ENCODE peak calls at places on chromosomes 1 and 21, in four cellular contexts. One of them, this sample, is unnamed.

GRCh38 chr1:234474375-234474774 is 4.6 kb downstream of the TARBP1 start:
- DNase-seq in fibroblast of the aortic adventitia: no peak
- DNase-seq in pancreas: no peak
- DNase-seq in cardiac fibroblast: no peak
- DNase-seq in this sample: peak

GRCh38 chr1:172466795-172467407 is 23.0 kb upstream of the PIGC start:
- DNase-seq in fibroblast of the aortic adventitia: no peak
- DNase-seq in pancreas: no peak
- DNase-seq in cardiac fibroblast: no peak
- DNase-seq in this sample: no peak

GRCh38 chr1:31799196-31799894 is 16.5 kb downstream of the SPOCD1 start:
- DNase-seq in fibroblast of the aortic adventitia: no peak
- DNase-seq in pancreas: no peak
- DNase-seq in cardiac fibroblast: no peak
- DNase-seq in this sample: no peak

GRCh38 chr1:201619513-201619912 is 80.6 kb downstream of the NAV1 start:
- DNase-seq in fibroblast of the aortic adventitia: no peak
- DNase-seq in pancreas: no peak
- DNase-seq in cardiac fibroblast: no peak
- DNase-seq in this sample: no peak

GRCh38 chr21:38639782-38640750 is 141.8 kb upstream of the ERG start:
- DNase-seq in fibroblast of the aortic adventitia: no peak
- DNase-seq in pancreas: no peak
- DNase-seq in cardiac fibroblast: no peak
- DNase-seq in this sample: no peak

GRCh38 chr1:61388586-61388985 is 306.2 kb downstream of the NFIA start:
- DNase-seq in fibroblast of the aortic adventitia: peak
- DNase-seq in pancreas: no peak
- DNase-seq in cardiac fibroblast: peak
- DNase-seq in this sample: peak

GRCh38 chr1:109661391-109661790 is 5.5 kb downstream of the GSTM4 start:
- DNase-seq in fibroblast of the aortic adventitia: no peak
- DNase-seq in pancreas: no peak
- DNase-seq in cardiac fibroblast: no peak
- DNase-seq in this sample: no peak

GRCh38 chr1:169886931-169887330 is 6.8 kb downstream of the SCYL3 start:
- DNase-seq in fibroblast of the aortic adventitia: no peak
- DNase-seq in pancreas: no peak
- DNase-seq in cardiac fibroblast: no peak
- DNase-seq in this sample: no peak

GRCh38 chr1:229862017-229862774 is 204.8 kb upstream of the GALNT2 start:
- DNase-seq in fibroblast of the aortic adventitia: no peak
- DNase-seq in pancreas: no peak
- DNase-seq in cardiac fibroblast: peak
- DNase-seq in this sample: peak

GRCh38 chr1:108121361-108122143 is 78.6 kb downstream of the SLC25A24 start:
- DNase-seq in fibroblast of the aortic adventitia: no peak
- DNase-seq in pancreas: no peak
- DNase-seq in cardiac fibroblast: peak
- DNase-seq in this sample: peak

GRCh38 chr1:6300342-6301141 is 39.6 kb upstream of the GPR153 start:
- DNase-seq in fibroblast of the aortic adventitia: peak
- DNase-seq in pancreas: no peak
- DNase-seq in cardiac fibroblast: no peak
- DNase-seq in this sample: no peak

GRCh38 chr1:193104496-193104905 is 713 bp downstream of the GLRX2 start:
- DNase-seq in fibroblast of the aortic adventitia: no peak
- DNase-seq in pancreas: peak
- DNase-seq in cardiac fibroblast: peak
- DNase-seq in this sample: no peak

GRCh38 chr1:100585774-100586173 is 47.8 kb downstream of the GPR88 start:
- DNase-seq in fibroblast of the aortic adventitia: peak
- DNase-seq in pancreas: no peak
- DNase-seq in cardiac fibroblast: peak
- DNase-seq in this sample: peak

GRCh38 chr1:169601096-169601881 is 15.0 kb upstream of the F5 start:
- DNase-seq in fibroblast of the aortic adventitia: peak
- DNase-seq in pancreas: no peak
- DNase-seq in cardiac fibroblast: peak
- DNase-seq in this sample: peak

GRCh38 chr1:240682166-240682565 is 70.2 kb upstream of the GREM2 start:
- DNase-seq in fibroblast of the aortic adventitia: no peak
- DNase-seq in pancreas: no peak
- DNase-seq in cardiac fibroblast: no peak
- DNase-seq in this sample: no peak

GRCh38 chr1:201636581-201636980 is 97.7 kb downstream of the NAV1 start:
- DNase-seq in fibroblast of the aortic adventitia: peak
- DNase-seq in pancreas: no peak
- DNase-seq in cardiac fibroblast: peak
- DNase-seq in this sample: peak

GRCh38 chr1:157045251-157046218 is at the start of gene ARHGEF11:
- DNase-seq in fibroblast of the aortic adventitia: peak
- DNase-seq in pancreas: peak
- DNase-seq in cardiac fibroblast: peak
- DNase-seq in this sample: peak

GRCh38 chr1:86500731-86501130 is 32.0 kb downstream of the CLCA1 start:
- DNase-seq in fibroblast of the aortic adventitia: peak
- DNase-seq in pancreas: no peak
- DNase-seq in cardiac fibroblast: no peak
- DNase-seq in this sample: no peak

GRCh38 chr21:38965241-38965640 is 159.5 kb downstream of the ETS2 start:
- DNase-seq in fibroblast of the aortic adventitia: no peak
- DNase-seq in pancreas: no peak
- DNase-seq in cardiac fibroblast: no peak
- DNase-seq in this sample: no peak

GRCh38 chr21:43884861-43885370 is 19.9 kb downstream of the AGPAT3 start:
- DNase-seq in fibroblast of the aortic adventitia: no peak
- DNase-seq in pancreas: no peak
- DNase-seq in cardiac fibroblast: no peak
- DNase-seq in this sample: no peak
- TF ChIP-seq CTCF in fibroblast of the aortic adventitia: no peak
- TF ChIP-seq CTCF in pancreas: no peak
- TF ChIP-seq CTCF in cardiac fibroblast: no peak
- TF ChIP-seq CTCF in this sample: no peak

GRCh38 chr1:154466136-154466665 is 35.8 kb upstream of the TDRD10 start:
- DNase-seq in fibroblast of the aortic adventitia: no peak
- DNase-seq in pancreas: no peak
- DNase-seq in cardiac fibroblast: no peak
- DNase-seq in this sample: no peak

GRCh38 chr1:154468480-154469240 is 33.4 kb upstream of the TDRD10 start:
- DNase-seq in fibroblast of the aortic adventitia: no peak
- DNase-seq in pancreas: no peak
- DNase-seq in cardiac fibroblast: no peak
- DNase-seq in this sample: no peak

GRCh38 chr1:154467768-154468102 is 34.3 kb upstream of the TDRD10 start:
- DNase-seq in fibroblast of the aortic adventitia: no peak
- DNase-seq in pancreas: no peak
- DNase-seq in cardiac fibroblast: no peak
- DNase-seq in this sample: no peak

GRCh38 chr1:154465621-154466020 is 36.4 kb upstream of the TDRD10 start:
- DNase-seq in fibroblast of the aortic adventitia: no peak
- DNase-seq in pancreas: no peak
- DNase-seq in cardiac fibroblast: no peak
- DNase-seq in this sample: no peak

DNA sequence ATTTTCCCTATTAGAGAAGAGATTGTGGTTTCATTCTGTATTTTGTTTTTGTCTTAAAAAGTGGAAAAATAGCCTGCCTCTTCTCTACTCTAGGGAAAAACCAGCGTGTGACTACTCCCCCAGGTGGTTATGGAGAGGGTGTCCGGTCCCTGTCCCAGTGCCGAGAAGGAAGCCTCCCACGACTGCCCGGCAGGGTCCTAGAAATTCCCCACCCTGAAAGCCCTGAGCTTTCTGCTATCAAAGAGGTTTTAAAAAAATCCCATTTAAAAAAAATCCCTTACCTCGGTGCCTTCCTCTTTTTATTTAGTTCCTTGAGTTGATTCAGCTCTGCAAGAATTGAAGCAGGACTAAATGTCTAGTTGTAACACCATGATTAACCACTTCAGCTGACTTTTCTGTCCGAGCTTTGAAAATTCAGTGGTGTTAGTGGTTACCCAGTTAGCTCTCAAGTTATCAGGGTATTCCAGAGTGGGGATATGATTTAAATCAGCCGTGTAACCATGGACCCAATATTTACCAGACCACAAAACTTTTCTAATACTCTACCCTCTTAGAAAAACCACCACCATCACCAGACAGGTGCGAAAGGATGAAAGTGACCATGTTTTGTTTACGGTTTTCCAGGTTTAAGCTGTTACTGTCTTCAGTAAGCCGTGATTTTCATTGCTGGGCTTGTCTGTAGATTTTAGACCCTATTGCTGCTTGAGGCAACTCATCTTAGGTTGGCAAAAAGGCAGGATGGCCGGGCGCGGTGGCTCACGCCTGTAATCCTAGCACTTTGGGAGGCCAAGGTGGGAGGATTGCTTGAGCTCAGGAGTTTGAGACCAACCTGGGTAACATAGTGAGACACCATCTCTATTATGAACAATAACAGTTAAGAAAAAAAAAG is 34.9 kb upstream of the TDRD10 start:
- DNase-seq in fibroblast of the aortic adventitia: no peak
- DNase-seq in pancreas: no peak
- DNase-seq in cardiac fibroblast: no peak
- DNase-seq in this sample: no peak
- TF ChIP-seq CTCF in fibroblast of the aortic adventitia: peak
- TF ChIP-seq CTCF in pancreas: no peak
- TF ChIP-seq CTCF in cardiac fibroblast: peak
- TF ChIP-seq CTCF in this sample: peak

GRCh38 chr1:203371288-203371687 is 20.4 kb upstream of the FMOD start:
- DNase-seq in fibroblast of the aortic adventitia: no peak
- DNase-seq in pancreas: no peak
- DNase-seq in cardiac fibroblast: no peak
- DNase-seq in this sample: no peak

GRCh38 chr1:203367051-203367450 is 16.1 kb upstream of the FMOD start:
- DNase-seq in fibroblast of the aortic adventitia: no peak
- DNase-seq in pancreas: no peak
- DNase-seq in cardiac fibroblast: no peak
- DNase-seq in this sample: no peak

GRCh38 chr1:203369666-203370065 is 18.7 kb upstream of the FMOD start:
- DNase-seq in fibroblast of the aortic adventitia: no peak
- DNase-seq in pancreas: no peak
- DNase-seq in cardiac fibroblast: no peak
- DNase-seq in this sample: no peak

GRCh38 chr1:203366476-203366875 is 15.6 kb upstream of the FMOD start:
- DNase-seq in fibroblast of the aortic adventitia: no peak
- DNase-seq in pancreas: no peak
- DNase-seq in cardiac fibroblast: no peak
- DNase-seq in this sample: no peak

GRCh38 chr1:203368624-203369451 is 17.9 kb upstream of the FMOD start:
- DNase-seq in fibroblast of the aortic adventitia: peak
- DNase-seq in pancreas: no peak
- DNase-seq in cardiac fibroblast: peak
- DNase-seq in this sample: no peak
- TF ChIP-seq CTCF in fibroblast of the aortic adventitia: peak
- TF ChIP-seq CTCF in pancreas: no peak
- TF ChIP-seq CTCF in cardiac fibroblast: peak
- TF ChIP-seq CTCF in this sample: no peak

GRCh38 chr1:38037481-38037939 is 9.1 kb downstream of the POU3F1 start:
- DNase-seq in fibroblast of the aortic adventitia: peak
- DNase-seq in pancreas: no peak
- DNase-seq in cardiac fibroblast: peak
- DNase-seq in this sample: no peak
- TF ChIP-seq CTCF in fibroblast of the aortic adventitia: no peak
- TF ChIP-seq CTCF in pancreas: no peak
- TF ChIP-seq CTCF in cardiac fibroblast: peak
- TF ChIP-seq CTCF in this sample: peak

GRCh38 chr21:46324390-46325072 is 575 bp downstream of the PCNT start:
- DNase-seq in fibroblast of the aortic adventitia: peak
- DNase-seq in pancreas: peak
- DNase-seq in cardiac fibroblast: peak
- DNase-seq in this sample: peak
- TF ChIP-seq CTCF in fibroblast of the aortic adventitia: peak
- TF ChIP-seq CTCF in pancreas: no peak
- TF ChIP-seq CTCF in cardiac fibroblast: no peak
- TF ChIP-seq CTCF in this sample: peak

GRCh38 chr1:245277276-245277675 is 122.5 kb downstream of the KIF26B start:
- DNase-seq in fibroblast of the aortic adventitia: no peak
- DNase-seq in pancreas: no peak
- DNase-seq in cardiac fibroblast: no peak
- DNase-seq in this sample: no peak
- TF ChIP-seq CTCF in fibroblast of the aortic adventitia: peak
- TF ChIP-seq CTCF in pancreas: no peak
- TF ChIP-seq CTCF in cardiac fibroblast: no peak
- TF ChIP-seq CTCF in this sample: no peak

GRCh38 chr1:210482936-210483642 is 154.4 kb downstream of the HHAT start:
- DNase-seq in fibroblast of the aortic adventitia: no peak
- DNase-seq in pancreas: no peak
- DNase-seq in cardiac fibroblast: no peak
- DNase-seq in this sample: no peak
- TF ChIP-seq CTCF in fibroblast of the aortic adventitia: no peak
- TF ChIP-seq CTCF in pancreas: no peak
- TF ChIP-seq CTCF in cardiac fibroblast: no peak
- TF ChIP-seq CTCF in this sample: no peak

DNA sequence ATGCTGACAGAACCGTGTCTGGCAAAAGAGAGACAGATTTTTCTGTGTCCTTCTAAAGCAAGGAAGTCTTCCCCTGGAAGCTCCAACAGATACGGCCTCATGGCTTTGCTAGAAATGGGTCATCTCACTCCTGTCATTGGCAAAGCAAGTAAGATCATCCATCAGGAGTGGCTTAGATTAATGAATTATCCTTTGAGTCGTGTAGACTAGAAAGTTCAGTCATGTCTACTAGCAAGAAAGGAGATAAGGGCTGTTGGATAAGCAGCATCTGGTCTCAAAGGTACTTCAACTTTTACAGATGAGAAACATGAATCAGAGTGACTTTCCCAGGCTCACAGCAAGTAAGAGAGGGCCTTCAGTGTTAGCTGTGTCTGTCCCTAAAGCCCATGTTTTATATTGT is 3.4 kb upstream of the AGO3 start:
- DNase-seq in fibroblast of the aortic adventitia: no peak
- DNase-seq in pancreas: no peak
- DNase-seq in cardiac fibroblast: no peak
- DNase-seq in this sample: no peak
- TF ChIP-seq CTCF in fibroblast of the aortic adventitia: no peak
- TF ChIP-seq CTCF in pancreas: no peak
- TF ChIP-seq CTCF in cardiac fibroblast: no peak
- TF ChIP-seq CTCF in this sample: no peak

GRCh38 chr1:161198206-161198876 is 513 bp downstream of the ADAMTS4 start:
- DNase-seq in fibroblast of the aortic adventitia: peak
- DNase-seq in pancreas: no peak
- DNase-seq in cardiac fibroblast: peak
- DNase-seq in this sample: peak
- TF ChIP-seq CTCF in fibroblast of the aortic adventitia: no peak
- TF ChIP-seq CTCF in pancreas: no peak
- TF ChIP-seq CTCF in cardiac fibroblast: no peak
- TF ChIP-seq CTCF in this sample: peak

GRCh38 chr1:200258447-200259375 is 151.1 kb downstream of the ZNF281 start:
- DNase-seq in fibroblast of the aortic adventitia: peak
- DNase-seq in pancreas: no peak
- DNase-seq in cardiac fibroblast: peak
- DNase-seq in this sample: peak

GRCh38 chr1:200266871-200267270 is 143.0 kb downstream of the ZNF281 start:
- DNase-seq in fibroblast of the aortic adventitia: no peak
- DNase-seq in pancreas: no peak
- DNase-seq in cardiac fibroblast: no peak
- DNase-seq in this sample: no peak

GRCh38 chr1:200260587-200261335 is 149.1 kb downstream of the ZNF281 start:
- DNase-seq in fibroblast of the aortic adventitia: no peak
- DNase-seq in pancreas: no peak
- DNase-seq in cardiac fibroblast: no peak
- DNase-seq in this sample: no peak

GRCh38 chr1:200263203-200263602 is 146.6 kb downstream of the ZNF281 start:
- DNase-seq in fibroblast of the aortic adventitia: no peak
- DNase-seq in pancreas: no peak
- DNase-seq in cardiac fibroblast: no peak
- DNase-seq in this sample: no peak

GRCh38 chr1:200262326-200262965 is 147.4 kb downstream of the ZNF281 start:
- DNase-seq in fibroblast of the aortic adventitia: no peak
- DNase-seq in pancreas: no peak
- DNase-seq in cardiac fibroblast: no peak
- DNase-seq in this sample: no peak
- TF ChIP-seq CTCF in fibroblast of the aortic adventitia: no peak
- TF ChIP-seq CTCF in pancreas: no peak
- TF ChIP-seq CTCF in cardiac fibroblast: peak
- TF ChIP-seq CTCF in this sample: no peak